ENCODE peak calls at places on chromosomes 12 and 14, in six cellular contexts. J is breast epithelium, A is sigmoid colon, Z is GM20000, G is astrocyte of the spinal cord, Y is BE2C. P is an unnamed sample.
A peak's percentile ranks its signal among the peaks of the same experiment; 100 is the strongest.

GRCh38 chr12:49079796-49080195 is 10.0 kb upstream of the RHEBL1 start:
- DNase-seq in J (no peak), A (no peak), Z (no peak), G (no peak), Y (no peak), P (no peak)

GRCh38 chr14:21866479-21866878 is 192.9 kb upstream of the OR4E1 start:
- DNase-seq in J (no peak), A (no peak), Z (no peak), G (peak; percentile 30), Y (no peak), P (no peak)

GRCh38 chr14:93950948-93951668 is 24.0 kb downstream of the FAM181A start:
- DNase-seq in J (no peak), A (no peak), Z (no peak), G (no peak), Y (no peak), P (no peak)

GRCh38 chr12:40959041-40959440 is 229.1 kb upstream of the PDZRN4 start:
- DNase-seq in J (no peak), A (no peak), Z (no peak), G (peak; percentile 40), Y (no peak), P (no peak)

GRCh38 chr12:71194657-71195056 is 36.9 kb upstream of the TSPAN8 start:
- DNase-seq in J (no peak), A (no peak), Z (no peak), G (no peak), Y (peak; percentile 74), P (no peak)

GRCh38 chr12:65566776-65567175 is 257.5 kb upstream of the HMGA2 start:
- DNase-seq in J (no peak), A (no peak), Z (no peak), G (peak; percentile 63), Y (no peak), P (no peak)

GRCh38 chr14:63011609-63012008 is 33.6 kb downstream of the KCNH5 start:
- DNase-seq in J (no peak), A (no peak), Z (no peak), G (no peak), Y (peak; percentile 10), P (no peak)

GRCh38 chr12:131434208-131435125 is 276.4 kb upstream of the SFSWAP start:
- DNase-seq in J (no peak), A (peak; percentile 59), Z (no peak), G (no peak), Y (no peak), P (no peak)

GRCh38 chr14:33618361-33619095 is 332.3 kb downstream of the EGLN3 start:
- DNase-seq in J (no peak), A (no peak), Z (no peak), G (no peak), Y (no peak), P (no peak)

GRCh38 chr12:82964446-82964845 is 277.7 kb downstream of the TMTC2 start:
- DNase-seq in J (no peak), A (no peak), Z (no peak), G (no peak), Y (peak; percentile 24), P (no peak)

GRCh38 chr12:12803186-12803585 is 10.0 kb upstream of the DDX47 start:
- DNase-seq in J (peak; percentile 92), A (peak; percentile 77), Z (peak; percentile 57), G (peak; percentile 84), Y (peak; percentile 61), P (peak; percentile 34)

GRCh38 chr12:66279127-66279712 is 23.1 kb upstream of the HELB start:
- DNase-seq in J (no peak), A (no peak), Z (peak; percentile 28), G (peak; percentile 22), Y (peak; percentile 12), P (no peak)

GRCh38 chr14:50775357-50775756 is 55.6 kb downstream of the NIN start:
- DNase-seq in J (no peak), A (no peak), Z (no peak), G (peak; percentile 92), Y (no peak), P (no peak)

GRCh38 chr14:65803886-65804285 is 391.4 kb downstream of the FUT8 start:
- DNase-seq in J (no peak), A (no peak), Z (no peak), G (no peak), Y (no peak), P (no peak)

GRCh38 chr14:95993768-95994592 is 45.2 kb upstream of the C14orf132 start:
- DNase-seq in J (no peak), A (no peak), Z (peak; percentile 55), G (peak; percentile 53), Y (peak; percentile 46), P (no peak)

GRCh38 chr12:76143343-76144252 is 59.1 kb upstream of the NAP1L1 start:
- DNase-seq in J (no peak), A (no peak), Z (peak; percentile 42), G (no peak), Y (no peak), P (no peak)

DNA sequence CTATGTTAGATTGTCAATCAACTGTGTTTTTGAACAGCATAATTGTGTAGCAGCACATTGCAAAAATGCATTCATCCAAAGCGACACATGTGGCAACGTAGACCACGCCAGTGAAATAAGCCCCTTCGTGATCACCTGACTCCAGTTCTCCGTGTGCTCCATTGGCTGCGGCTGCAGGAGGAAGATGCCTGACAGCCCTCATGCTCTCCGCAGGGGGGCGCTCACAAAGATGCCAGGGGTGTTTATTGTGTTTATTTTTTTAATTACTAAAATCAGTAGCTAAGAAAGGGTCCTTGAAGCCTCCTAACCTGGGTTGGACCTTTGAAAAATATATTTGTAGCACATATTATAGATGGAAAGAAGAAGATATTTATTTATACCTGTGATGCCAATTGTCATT is 116.3 kb downstream of the SLC15A4 start:
- DNase-seq in J (no peak), A (no peak), Z (no peak), G (no peak), Y (no peak), P (no peak)
- TF ChIP-seq CTCF in J (no peak), A (no peak), Z (no peak), G (no peak), Y (no peak), P (no peak)

GRCh38 chr12:118055144-118055557 is 5.8 kb downstream of the WSB2 start:
- DNase-seq in J (no peak), A (no peak), Z (peak; percentile 62), G (peak; percentile 27), Y (peak; percentile 77), P (no peak)
- TF ChIP-seq CTCF in J (no peak), A (peak; percentile 27), Z (peak; percentile 39), G (peak; percentile 62), Y (peak; percentile 94), P (no peak)

DNA sequence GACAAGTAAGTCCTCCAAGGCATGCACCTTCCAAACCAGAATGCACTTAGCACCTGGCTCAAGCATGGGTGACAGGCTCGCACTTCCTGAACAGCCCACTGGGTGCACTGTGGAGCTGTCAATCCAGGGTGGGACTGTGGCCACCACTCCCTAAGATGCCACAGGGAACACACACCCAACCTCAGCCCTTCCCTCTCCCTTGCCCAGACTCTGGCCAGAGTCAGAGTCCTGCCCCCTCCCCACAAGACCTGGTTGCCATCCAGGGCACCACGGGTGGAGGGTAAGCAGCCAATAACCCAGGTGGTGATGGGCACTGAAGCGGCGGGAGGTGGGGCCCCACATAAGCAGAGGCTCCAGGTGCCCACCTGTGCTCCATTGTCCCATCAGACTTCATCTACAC is 160.6 kb downstream of the MYRFL start:
- DNase-seq in J (no peak), A (no peak), Z (peak; percentile 17), G (no peak), Y (peak; percentile 58), P (no peak)
- TF ChIP-seq CTCF in J (no peak), A (no peak), Z (peak; percentile 37), G (peak; percentile 30), Y (peak; percentile 62), P (no peak)

GRCh38 chr14:71739273-71739990 is 192.8 kb upstream of the RGS6 start:
- DNase-seq in J (no peak), A (no peak), Z (no peak), G (no peak), Y (no peak), P (no peak)
- TF ChIP-seq CTCF in J (no peak), A (no peak), Z (no peak), G (peak; percentile 14), Y (no peak), P (no peak)

GRCh38 chr14:104682107-104682593 is 7.3 kb upstream of the INF2 start:
- DNase-seq in J (no peak), A (peak; percentile 62), Z (no peak), G (no peak), Y (peak; percentile 57), P (no peak)
- TF ChIP-seq CTCF in J (no peak), A (no peak), Z (no peak), G (no peak), Y (no peak), P (no peak)

DNA sequence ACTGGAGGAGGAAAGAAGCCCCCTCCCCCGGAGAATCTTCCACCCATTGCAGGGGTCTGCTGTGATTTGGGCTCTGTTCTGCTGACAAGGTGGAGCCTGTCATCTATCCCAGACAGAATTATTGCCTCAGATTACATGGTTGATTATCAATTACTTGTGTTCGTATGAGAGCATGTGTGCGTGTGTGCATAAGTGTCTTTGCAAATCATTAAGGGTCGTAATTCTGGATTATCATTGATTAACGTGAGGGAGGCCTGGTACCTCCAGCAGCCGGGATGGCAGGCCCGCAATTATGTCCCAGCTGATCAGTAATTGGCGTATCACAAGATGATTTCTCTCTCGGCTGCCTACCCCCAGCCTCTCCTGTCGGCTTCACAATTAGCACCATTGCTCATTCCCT is 29.6 kb upstream of the IRF2BPL start:
- DNase-seq in J (no peak), A (no peak), Z (no peak), G (no peak), Y (peak; percentile 53), P (no peak)
- TF ChIP-seq CTCF in J (no peak), A (no peak), Z (no peak), G (no peak), Y (no peak), P (no peak)

GRCh38 chr12:32918890-32919791 is 22.6 kb upstream of the PKP2 start:
- DNase-seq in J (no peak), A (no peak), Z (no peak), G (peak; percentile 93), Y (peak; percentile 17), P (no peak)
- TF ChIP-seq CTCF in J (peak; percentile 31), A (no peak), Z (no peak), G (peak; percentile 46), Y (peak; percentile 73), P (no peak)